ENCODE peak calls at places on chromosome 16, in five cellular contexts. F, K, R, Z and W are unnamed samples.

GRCh38 chr16:81499576-81500380 is 55.2 kb downstream of the CMIP start:
- DNase-seq in R (no peak), Z (no peak), K (no peak), F (no peak), W (peak; percentile 29)

GRCh38 chr16:73066321-73066926 is 18.5 kb upstream of the ZFHX3 start:
- DNase-seq in Z (no peak), R (no peak), F (no peak), K (no peak), W (peak; percentile 76)

GRCh38 chr16:17159616-17160015 is 311.1 kb downstream of the XYLT1 start:
- DNase-seq in F (no peak), R (no peak), K (no peak), Z (no peak), W (no peak)

GRCh38 chr16:55370762-55371482 is 46.9 kb downstream of the IRX6 start:
- DNase-seq in K (peak; percentile 47), F (peak; percentile 31), R (no peak), Z (peak; percentile 75), W (peak; percentile 86)

GRCh38 chr16:87538594-87538993 is 45.8 kb upstream of the ZCCHC14 start:
- DNase-seq in F (peak; percentile 57), K (no peak), R (no peak), Z (no peak), W (no peak)

GRCh38 chr16:86910146-86910805 is 331.9 kb downstream of the FOXL1 start:
- DNase-seq in K (no peak), R (no peak), Z (no peak), F (no peak), W (no peak)

GRCh38 chr16:56637814-56638750 is at the start of gene MT1A:
- DNase-seq in Z (peak; percentile 83), R (peak; percentile 69), K (peak; percentile 51), F (no peak), W (peak; percentile 95)

GRCh38 chr16:29811896-29812665 is at the start of gene PRRT2:
- DNase-seq in R (peak; percentile 80), Z (peak; percentile 72), K (peak; percentile 35), F (no peak), W (peak; percentile 93)

GRCh38 chr16:24729967-24730815 is 740 bp downstream of the TNRC6A start:
- DNase-seq in R (peak; percentile 31), Z (peak; percentile 44), F (peak; percentile 9), K (no peak), W (no peak)

GRCh38 chr16:18024566-18024965 is 312.0 kb downstream of the NPIPA8 start:
- DNase-seq in K (no peak), Z (no peak), F (no peak), R (no peak), W (no peak)

GRCh38 chr16:48081656-48082055 is 74.1 kb downstream of the ABCC12 start:
- DNase-seq in Z (no peak), R (no peak), F (peak; percentile 78), K (no peak), W (no peak)

GRCh38 chr16:84423416-84423837 is 55.1 kb downstream of the ATP2C2 start:
- DNase-seq in R (no peak), Z (no peak), F (peak; percentile 27), K (no peak), W (no peak)

GRCh38 chr16:30893082-30893743 is 664 bp downstream of the BCL7C start:
- DNase-seq in K (no peak), F (no peak), Z (no peak), R (no peak), W (peak; percentile 66)

GRCh38 chr16:71912483-71912882 is 17.2 kb downstream of the IST1 start:
- DNase-seq in F (no peak), Z (no peak), K (no peak), R (no peak), W (no peak)

GRCh38 chr16:75282811-75283281 is 31.4 kb upstream of the BCAR1 start:
- DNase-seq in K (no peak), Z (no peak), F (no peak), R (no peak), W (no peak)

DNA sequence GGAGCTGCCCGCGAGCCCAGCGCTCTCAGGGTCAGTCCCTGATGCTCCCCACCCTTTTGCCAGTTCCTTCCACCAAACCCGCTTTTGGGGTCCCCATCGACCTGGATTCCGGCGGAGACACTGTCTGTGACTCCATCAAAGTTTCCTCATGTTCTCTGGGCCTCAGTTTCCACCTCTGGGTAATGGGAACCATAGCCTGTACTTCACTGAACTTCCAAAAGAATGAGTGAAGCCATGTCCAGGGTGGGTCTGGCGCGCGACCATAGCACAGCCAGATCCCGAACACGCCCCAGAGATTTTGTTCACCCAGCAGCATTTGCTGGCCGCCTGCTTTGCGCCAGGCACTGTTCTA is 328 bp downstream of the SDR42E2 start:
- DNase-seq in F (no peak), R (no peak), Z (no peak), K (no peak), W (no peak)
- H3K4me3 ChIP-seq in F (no peak overlapping the region), R (no peak overlapping the region), Z (peak overlapping the region; percentile 46), K (no peak overlapping the region), W (no peak overlapping the region)

DNA sequence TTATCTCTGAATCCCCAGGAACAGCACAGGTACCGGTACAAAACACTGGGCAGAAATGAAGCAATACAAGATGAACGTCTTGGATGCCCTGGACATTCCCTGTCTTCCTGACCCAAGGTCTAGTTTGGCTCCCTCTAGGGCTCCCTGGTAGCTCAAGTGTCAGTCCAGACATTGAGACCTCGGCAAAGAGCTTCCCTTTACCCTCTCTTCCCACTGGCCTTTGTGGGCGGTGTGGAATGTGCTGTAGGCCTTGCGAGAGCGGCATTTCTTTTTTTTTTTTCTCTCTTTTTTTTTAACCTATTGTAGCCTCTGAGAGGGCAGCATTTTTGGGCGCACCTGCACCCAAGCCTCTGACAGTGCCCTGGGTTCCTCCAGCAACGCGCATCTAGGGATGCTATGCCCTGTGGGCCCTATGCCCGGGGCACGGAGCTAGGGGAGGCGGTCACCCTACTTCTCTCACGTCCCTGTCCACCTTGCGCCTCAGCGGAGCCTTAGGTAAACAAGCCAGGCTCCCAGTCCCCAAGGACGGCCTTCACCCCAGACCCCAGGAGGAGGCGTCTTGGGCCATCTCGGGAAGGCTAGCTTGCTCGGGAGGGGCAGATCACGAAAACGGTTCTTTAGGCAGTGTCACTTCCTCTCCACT is 1.2 kb upstream of the NFATC3 start:
- DNase-seq in R (no peak), F (no peak), Z (no peak), K (peak; percentile 27), W (peak; percentile 84)
- TF ChIP-seq CTCF in R (no peak), F (peak; percentile 27), Z (no peak), K (no peak), W (no peak)

GRCh38 chr16:54156349-54156748 is 130.2 kb downstream of the IRX3 start:
- DNase-seq in Z (no peak), F (no peak), R (no peak), K (no peak), W (no peak)
- H3K27ac ChIP-seq in Z (no peak overlapping the region), F (no peak overlapping the region), R (no peak overlapping the region), K (no peak overlapping the region), W (no peak overlapping the region)

GRCh38 chr16:694187-694862 is 4.1 kb upstream of the WDR24 start:
- DNase-seq in F (no peak), K (no peak), R (no peak), Z (no peak), W (no peak)
- H3K4me3 ChIP-seq in F (no peak overlapping the region), K (no peak overlapping the region), R (no peak overlapping the region), Z (peak overlapping the region; percentile 23), W (no peak overlapping the region)

DNA sequence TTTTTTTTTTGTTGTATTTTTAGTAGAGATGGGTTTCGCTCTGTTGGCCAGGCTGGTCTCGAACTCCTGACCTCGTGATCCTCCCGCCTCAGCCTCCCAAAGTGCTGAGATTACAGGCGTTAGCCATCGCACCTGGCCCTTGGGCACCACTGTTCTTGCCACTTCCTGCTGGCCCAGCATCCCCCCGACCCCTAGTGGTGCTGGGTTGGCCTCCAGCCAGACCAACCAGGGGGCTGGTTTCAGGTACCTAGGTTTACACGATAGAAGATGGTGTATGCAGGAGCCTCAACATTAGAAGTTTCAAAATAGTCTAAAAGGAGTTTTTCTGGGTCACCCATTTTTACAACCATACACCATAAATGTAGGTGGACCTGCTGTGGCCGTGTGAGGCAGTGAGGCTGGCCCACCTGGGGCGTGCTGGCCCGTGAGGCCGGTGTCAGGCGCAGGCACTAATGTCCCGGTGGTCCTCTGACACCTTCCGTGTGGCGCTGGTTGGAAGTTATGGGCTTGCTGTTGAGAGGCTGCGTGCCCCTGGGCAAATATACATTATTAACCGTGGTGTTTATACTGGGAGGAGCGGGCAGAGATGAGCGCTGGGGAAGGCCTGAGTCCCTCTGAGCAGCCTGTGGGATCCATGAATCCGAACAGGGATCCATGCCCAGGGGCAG is 43.5 kb downstream of the CFAP20 start:
- DNase-seq in K (no peak), R (no peak), Z (no peak), F (no peak), W (peak; percentile 41)
- TF ChIP-seq CTCF in K (no peak), R (no peak), Z (no peak), F (no peak), W (no peak)

GRCh38 chr16:28609631-28610594 is at the start of gene SULT1A1:
- DNase-seq in Z (peak; percentile 65), F (no peak), R (no peak), K (no peak), W (peak; percentile 83)

GRCh38 chr16:28616636-28617035 is 6.8 kb upstream of the SULT1A1 start:
- DNase-seq in F (no peak), R (no peak), Z (no peak), K (no peak), W (no peak)

GRCh38 chr16:28606291-28607115 is 3.3 kb downstream of the SULT1A1 start:
- DNase-seq in K (no peak), R (peak; percentile 14), F (no peak), Z (no peak), W (no peak)

GRCh38 chr16:28607116-28607623 is 2.7 kb downstream of the SULT1A1 start:
- DNase-seq in R (no peak), Z (no peak), K (no peak), F (no peak), W (no peak)

DNA sequence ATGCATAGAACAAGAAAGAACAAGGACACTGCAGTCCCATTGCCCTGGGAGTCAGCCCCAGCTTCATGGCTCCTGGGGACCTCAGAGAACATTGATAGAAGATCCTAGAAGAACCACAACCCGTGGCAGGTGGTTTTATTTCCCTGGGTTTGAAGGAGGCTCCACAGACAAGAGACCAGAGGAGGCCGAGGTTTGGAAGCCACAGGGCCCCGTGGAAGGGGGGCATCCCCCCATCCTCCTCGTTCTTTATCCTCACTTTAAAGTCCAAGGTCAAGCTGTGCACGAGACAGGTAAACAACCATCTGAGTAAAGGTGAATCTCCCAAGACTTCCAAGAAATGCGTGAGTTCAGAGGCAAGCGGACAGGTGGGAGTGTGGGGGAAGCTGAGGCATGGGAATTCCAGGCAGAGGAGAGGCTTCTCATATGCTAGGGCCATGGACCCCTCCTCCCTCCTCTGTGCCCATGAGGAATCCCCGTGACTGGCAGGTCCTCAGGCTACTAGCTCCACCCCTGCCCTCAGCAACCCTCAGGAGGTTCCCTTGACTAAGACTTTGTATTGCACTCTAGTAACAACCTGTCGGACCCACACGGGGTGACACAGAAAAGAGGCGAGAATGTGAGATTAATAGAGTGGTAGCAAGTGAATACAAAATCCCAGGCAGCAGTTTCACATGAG is 889 bp upstream of the SULT1A1 start:
- DNase-seq in F (no peak), R (no peak), Z (no peak), K (no peak), W (peak; percentile 26)
- H3K27ac ChIP-seq in F (no peak overlapping the region), R (no peak overlapping the region), Z (peak overlapping the region; percentile 75), K (peak overlapping the region; percentile 35), W (peak overlapping the region; percentile 46)